ENCODE peak calls at places on chromosomes 1 and 21, in five cellular contexts. R, V, M, F and A are unnamed samples.

GRCh38 chr1:228066891-228067654 is 15.4 kb upstream of the ARF1 start:
- DNase-seq in M (peak; percentile 16), V (no peak), F (no peak), R (no peak), A (no peak)

GRCh38 chr1:16226495-16227179 is 10.3 kb downstream of the CPLANE2 start:
- DNase-seq in R (no peak), M (peak; percentile 85), V (no peak), F (no peak), A (no peak)

GRCh38 chr1:91948097-91948496 is 1.1 kb upstream of the BRDT start:
- DNase-seq in F (no peak), V (no peak), R (no peak), M (no peak), A (no peak)

GRCh38 chr1:24112381-24113169 is 640 bp upstream of the MYOM3 start:
- DNase-seq in F (peak; percentile 79), M (peak; percentile 75), V (peak; percentile 30), R (peak; percentile 9), A (peak; percentile 42)

GRCh38 chr1:72869441-72869840 is 587.1 kb upstream of the NEGR1 start:
- DNase-seq in R (no peak), V (no peak), M (no peak), F (no peak), A (no peak)

GRCh38 chr1:237012789-237013383 is 8.6 kb upstream of the MT1HL1 start:
- DNase-seq in F (peak; percentile 84), M (peak; percentile 59), V (no peak), R (no peak), A (no peak)

GRCh38 chr1:30054126-30054525 is 669.3 kb downstream of the MATN1 start:
- DNase-seq in M (no peak), F (no peak), V (no peak), R (no peak), A (no peak)

GRCh38 chr1:227666286-227666685 is 68.8 kb downstream of the JMJD4 start:
- DNase-seq in F (peak; percentile 36), V (no peak), M (no peak), R (no peak), A (no peak)

GRCh38 chr21:27776925-27777553 is 810.2 kb upstream of the ADAMTS5 start:
- DNase-seq in V (no peak), F (peak; percentile 26), R (no peak), M (peak; percentile 41), A (no peak)

GRCh38 chr1:41810446-41810845 is 108.3 kb downstream of the HIVEP3 start:
- DNase-seq in F (peak; percentile 51), V (peak; percentile 34), R (no peak), M (no peak), A (no peak)

GRCh38 chr1:177912991-177913390 is 56.9 kb downstream of the SEC16B start:
- DNase-seq in F (no peak), M (peak; percentile 57), V (no peak), R (no peak), A (no peak)

GRCh38 chr1:153415850-153416570 is at the start of gene S100A7A:
- DNase-seq in R (no peak), V (no peak), F (no peak), M (no peak), A (no peak)

GRCh38 chr1:41389009-41389408 is 27.8 kb downstream of the FOXO6 start:
- DNase-seq in M (no peak), R (no peak), V (no peak), F (no peak), A (no peak)

GRCh38 chr1:89905391-89906058 is 84.7 kb downstream of the LRRC8D start:
- DNase-seq in V (no peak), R (no peak), F (peak; percentile 28), M (no peak), A (no peak)

GRCh38 chr1:34786521-34787325 is 5.7 kb downstream of the GJB3 start:
- DNase-seq in R (peak; percentile 20), M (peak; percentile 82), V (peak; percentile 41), F (peak; percentile 70), A (peak; percentile 45)

GRCh38 chr21:37363936-37364335 is 2.6 kb upstream of the DYRK1A start:
- DNase-seq in M (no peak), R (no peak), V (no peak), F (no peak), A (no peak)

GRCh38 chr1:16115468-16116363 is 40.2 kb downstream of the EPHA2 start:
- DNase-seq in M (no peak), V (no peak), F (no peak), R (no peak), A (no peak)

GRCh38 chr1:18188820-18189517 is 81.4 kb downstream of the IGSF21 start:
- DNase-seq in M (no peak), F (no peak), V (no peak), R (no peak), A (no peak)

GRCh38 chr1:223331929-223332328 is 32.0 kb downstream of the SUSD4 start:
- DNase-seq in F (peak; percentile 80), R (no peak), V (no peak), M (no peak), A (no peak)

GRCh38 chr1:83889707-83890106 is 109.2 kb downstream of the TTLL7 start:
- DNase-seq in R (no peak), M (no peak), F (peak; percentile 73), V (no peak), A (no peak)

GRCh38 chr1:199720496-199720895 is 307.0 kb upstream of the NR5A2 start:
- DNase-seq in R (no peak), F (no peak), V (no peak), M (no peak), A (no peak)

GRCh38 chr21:29289317-29289716 is 9.4 kb upstream of the BACH1 start:
- DNase-seq in F (no peak), V (no peak), M (no peak), R (no peak), A (no peak)

GRCh38 chr1:99886841-99887240 is 36.7 kb downstream of the AGL start:
- DNase-seq in F (peak; percentile 33), R (no peak), M (no peak), V (no peak), A (no peak)